ENCODE peak calls at places on chromosomes 13 and 19, in eight cellular contexts. One of them, this sample, is unnamed.

GRCh38 chr19:5251096-5252065 is 89.2 kb downstream of the PTPRS start:
- DNase-seq in Calu3: no peak
- DNase-seq in tibial nerve: no peak
- DNase-seq in choroid plexus epithelial cell: no peak
- DNase-seq in AG04450: no peak
- DNase-seq in adrenal gland: no peak
- DNase-seq in ovary: no peak
- DNase-seq in brain microvascular endothelial cell: no peak
- DNase-seq in this sample: no peak

GRCh38 chr19:48874309-48875135 is 2.3 kb downstream of the PPP1R15A start:
- DNase-seq in Calu3: no peak
- DNase-seq in tibial nerve: no peak
- DNase-seq in choroid plexus epithelial cell: peak
- DNase-seq in AG04450: no peak
- DNase-seq in adrenal gland: no peak
- DNase-seq in ovary: peak
- DNase-seq in brain microvascular endothelial cell: peak
- DNase-seq in this sample: no peak

GRCh38 chr19:17205237-17206140 is 9.7 kb upstream of the USE1 start:
- DNase-seq in Calu3: peak
- DNase-seq in tibial nerve: peak
- DNase-seq in choroid plexus epithelial cell: peak
- DNase-seq in AG04450: no peak
- DNase-seq in adrenal gland: peak
- DNase-seq in ovary: peak
- DNase-seq in brain microvascular endothelial cell: peak
- DNase-seq in this sample: peak

GRCh38 chr19:4695224-4695731 is 25.1 kb upstream of the MYDGF start:
- DNase-seq in Calu3: no peak
- DNase-seq in tibial nerve: no peak
- DNase-seq in choroid plexus epithelial cell: no peak
- DNase-seq in AG04450: no peak
- DNase-seq in adrenal gland: no peak
- DNase-seq in ovary: no peak
- DNase-seq in brain microvascular endothelial cell: no peak
- DNase-seq in this sample: no peak

GRCh38 chr19:6767357-6768235 is at the start of gene SH2D3A:
- DNase-seq in Calu3: peak
- DNase-seq in tibial nerve: no peak
- DNase-seq in choroid plexus epithelial cell: peak
- DNase-seq in AG04450: no peak
- DNase-seq in adrenal gland: peak
- DNase-seq in ovary: no peak
- DNase-seq in brain microvascular endothelial cell: peak
- DNase-seq in this sample: no peak

GRCh38 chr13:101763191-101763590 is 310.7 kb downstream of the ITGBL1 start:
- DNase-seq in Calu3: no peak
- DNase-seq in tibial nerve: no peak
- DNase-seq in choroid plexus epithelial cell: peak
- DNase-seq in AG04450: no peak
- DNase-seq in adrenal gland: no peak
- DNase-seq in ovary: no peak
- DNase-seq in brain microvascular endothelial cell: no peak
- DNase-seq in this sample: no peak

GRCh38 chr19:48856921-48857320 is 11.5 kb downstream of the PLEKHA4 start:
- DNase-seq in Calu3: no peak
- DNase-seq in tibial nerve: no peak
- DNase-seq in choroid plexus epithelial cell: no peak
- DNase-seq in AG04450: no peak
- DNase-seq in adrenal gland: no peak
- DNase-seq in ovary: no peak
- DNase-seq in brain microvascular endothelial cell: no peak
- DNase-seq in this sample: no peak

GRCh38 chr13:68551701-68552522 is 1321.8 kb upstream of the PCDH9 start:
- DNase-seq in Calu3: no peak
- DNase-seq in tibial nerve: no peak
- DNase-seq in choroid plexus epithelial cell: no peak
- DNase-seq in AG04450: no peak
- DNase-seq in adrenal gland: no peak
- DNase-seq in ovary: no peak
- DNase-seq in brain microvascular endothelial cell: no peak
- DNase-seq in this sample: no peak

GRCh38 chr19:54152878-54153524 is 6.5 kb downstream of the LENG1 start:
- DNase-seq in Calu3: no peak
- DNase-seq in tibial nerve: no peak
- DNase-seq in choroid plexus epithelial cell: peak
- DNase-seq in AG04450: no peak
- DNase-seq in adrenal gland: no peak
- DNase-seq in ovary: no peak
- DNase-seq in brain microvascular endothelial cell: no peak
- DNase-seq in this sample: no peak

GRCh38 chr13:19759669-19760068 is 23.1 kb downstream of the PSPC1 start:
- DNase-seq in Calu3: no peak
- DNase-seq in tibial nerve: no peak
- DNase-seq in choroid plexus epithelial cell: peak
- DNase-seq in AG04450: no peak
- DNase-seq in adrenal gland: no peak
- DNase-seq in ovary: no peak
- DNase-seq in brain microvascular endothelial cell: peak
- DNase-seq in this sample: no peak

DNA sequence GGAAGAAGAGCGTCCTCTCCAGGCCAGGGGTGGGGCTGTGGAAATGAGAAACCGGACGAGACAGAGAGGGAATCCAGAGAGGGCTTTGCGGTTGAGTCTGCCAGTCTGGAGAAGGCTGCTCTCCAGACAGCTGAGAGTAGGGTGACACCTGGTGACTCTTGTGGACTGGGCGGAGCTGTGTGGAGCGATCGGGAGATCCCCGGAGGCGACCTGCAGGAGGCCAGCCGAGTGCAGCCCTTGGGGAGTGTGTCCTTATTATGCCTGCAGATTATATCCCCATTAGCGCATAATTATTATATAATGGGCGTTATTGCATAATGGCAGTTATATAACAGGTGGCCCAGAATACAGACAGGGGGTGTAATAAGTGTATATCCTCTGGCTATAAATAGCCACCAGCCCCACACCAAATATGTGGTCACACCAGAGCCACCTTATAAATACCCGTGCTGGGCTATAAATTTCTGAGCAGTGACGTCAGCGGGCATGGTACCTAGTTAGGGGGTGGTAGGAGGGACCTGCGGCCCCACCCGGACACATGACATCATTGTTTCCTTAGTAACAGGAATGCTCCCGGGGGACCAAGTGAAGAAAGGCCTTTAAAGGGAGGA is 41.2 kb downstream of the NFIX start:
- DNase-seq in Calu3: peak
- DNase-seq in tibial nerve: no peak
- DNase-seq in choroid plexus epithelial cell: peak
- DNase-seq in AG04450: no peak
- DNase-seq in adrenal gland: no peak
- DNase-seq in ovary: no peak
- DNase-seq in brain microvascular endothelial cell: peak
- DNase-seq in this sample: no peak
- TF ChIP-seq CTCF in Calu3: no peak
- TF ChIP-seq CTCF in tibial nerve: no peak
- TF ChIP-seq CTCF in choroid plexus epithelial cell: no peak
- TF ChIP-seq CTCF in AG04450: no peak
- TF ChIP-seq CTCF in adrenal gland: no peak
- TF ChIP-seq CTCF in ovary: no peak
- TF ChIP-seq CTCF in brain microvascular endothelial cell: peak
- TF ChIP-seq CTCF in this sample: peak

GRCh38 chr13:86569974-86570373 is 770.8 kb upstream of the SLITRK6 start:
- DNase-seq in Calu3: no peak
- DNase-seq in tibial nerve: no peak
- DNase-seq in choroid plexus epithelial cell: no peak
- DNase-seq in AG04450: no peak
- DNase-seq in adrenal gland: no peak
- DNase-seq in ovary: no peak
- DNase-seq in brain microvascular endothelial cell: no peak
- DNase-seq in this sample: no peak

GRCh38 chr13:86562876-86563275 is 763.7 kb upstream of the SLITRK6 start:
- DNase-seq in Calu3: no peak
- DNase-seq in tibial nerve: no peak
- DNase-seq in choroid plexus epithelial cell: no peak
- DNase-seq in AG04450: no peak
- DNase-seq in adrenal gland: no peak
- DNase-seq in ovary: no peak
- DNase-seq in brain microvascular endothelial cell: no peak
- DNase-seq in this sample: no peak

GRCh38 chr13:86563308-86563707 is 764.1 kb upstream of the SLITRK6 start:
- DNase-seq in Calu3: no peak
- DNase-seq in tibial nerve: no peak
- DNase-seq in choroid plexus epithelial cell: peak
- DNase-seq in AG04450: no peak
- DNase-seq in adrenal gland: no peak
- DNase-seq in ovary: no peak
- DNase-seq in brain microvascular endothelial cell: no peak
- DNase-seq in this sample: no peak

GRCh38 chr13:86569119-86569518 is 769.9 kb upstream of the SLITRK6 start:
- DNase-seq in Calu3: no peak
- DNase-seq in tibial nerve: no peak
- DNase-seq in choroid plexus epithelial cell: peak
- DNase-seq in AG04450: no peak
- DNase-seq in adrenal gland: no peak
- DNase-seq in ovary: no peak
- DNase-seq in brain microvascular endothelial cell: no peak
- DNase-seq in this sample: no peak

DNA sequence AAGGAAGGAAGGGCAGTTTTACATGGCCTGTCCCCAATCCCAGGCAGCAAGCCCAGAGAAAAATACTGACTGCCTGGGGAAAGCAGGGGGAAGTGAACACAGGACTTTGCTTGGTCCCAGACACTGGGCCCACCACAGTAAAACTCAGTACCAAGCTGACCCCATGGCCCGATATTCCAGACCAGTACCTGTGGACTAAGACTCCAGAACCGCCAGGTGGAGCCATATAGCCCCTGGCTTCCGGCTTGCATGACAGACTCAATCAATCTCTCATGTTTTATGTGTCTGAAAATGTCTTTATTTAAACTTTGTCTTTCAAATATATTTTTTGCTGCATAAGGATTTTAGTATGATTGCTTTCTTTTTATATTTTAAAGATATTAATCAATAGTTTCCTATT is 767.9 kb upstream of the SLITRK6 start:
- DNase-seq in Calu3: no peak
- DNase-seq in tibial nerve: no peak
- DNase-seq in choroid plexus epithelial cell: no peak
- DNase-seq in AG04450: no peak
- DNase-seq in adrenal gland: no peak
- DNase-seq in ovary: no peak
- DNase-seq in brain microvascular endothelial cell: no peak
- DNase-seq in this sample: no peak
- TF ChIP-seq CTCF in Calu3: no peak
- TF ChIP-seq CTCF in tibial nerve: no peak
- TF ChIP-seq CTCF in choroid plexus epithelial cell: peak
- TF ChIP-seq CTCF in AG04450: no peak
- TF ChIP-seq CTCF in adrenal gland: no peak
- TF ChIP-seq CTCF in ovary: no peak
- TF ChIP-seq CTCF in brain microvascular endothelial cell: peak
- TF ChIP-seq CTCF in this sample: peak

DNA sequence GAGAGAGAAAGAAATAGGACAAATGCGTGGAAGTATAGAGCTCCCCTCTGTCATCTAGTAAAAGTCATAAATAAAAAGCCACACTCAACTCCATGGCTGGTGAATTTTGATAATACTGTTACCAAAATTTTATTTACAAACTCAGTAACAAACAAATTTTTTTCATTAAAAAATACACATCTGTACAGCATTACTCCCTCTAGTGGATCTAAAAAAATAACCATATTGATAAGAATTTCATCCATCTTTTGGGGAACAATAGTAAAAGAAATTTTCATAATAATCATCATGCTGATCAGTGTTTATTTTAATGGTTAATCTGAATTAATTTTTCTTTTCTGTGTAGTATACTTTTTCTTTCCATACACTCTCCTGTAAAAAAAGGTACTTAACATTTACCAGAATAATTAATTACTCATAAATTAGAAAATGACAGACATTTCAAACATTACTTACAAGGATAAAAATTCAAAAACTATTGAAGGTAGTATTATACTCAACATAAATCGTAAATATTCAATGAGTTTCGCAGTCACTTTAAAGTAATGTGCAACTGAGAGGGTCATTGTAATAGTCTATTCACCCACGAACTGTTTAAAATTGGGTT is 173.5 kb upstream of the LSM14A start:
- DNase-seq in Calu3: no peak
- DNase-seq in tibial nerve: no peak
- DNase-seq in choroid plexus epithelial cell: peak
- DNase-seq in AG04450: no peak
- DNase-seq in adrenal gland: no peak
- DNase-seq in ovary: no peak
- DNase-seq in brain microvascular endothelial cell: no peak
- DNase-seq in this sample: no peak
- TF ChIP-seq CTCF in Calu3: peak
- TF ChIP-seq CTCF in tibial nerve: peak
- TF ChIP-seq CTCF in choroid plexus epithelial cell: peak
- TF ChIP-seq CTCF in AG04450: peak
- TF ChIP-seq CTCF in adrenal gland: peak
- TF ChIP-seq CTCF in ovary: no peak
- TF ChIP-seq CTCF in brain microvascular endothelial cell: peak
- TF ChIP-seq CTCF in this sample: peak

GRCh38 chr19:50357178-50358100 is 8.0 kb downstream of the NAPSA start:
- DNase-seq in Calu3: peak
- DNase-seq in tibial nerve: peak
- DNase-seq in choroid plexus epithelial cell: peak
- DNase-seq in AG04450: no peak
- DNase-seq in adrenal gland: peak
- DNase-seq in ovary: peak
- DNase-seq in brain microvascular endothelial cell: peak
- DNase-seq in this sample: no peak
- TF ChIP-seq CTCF in Calu3: peak
- TF ChIP-seq CTCF in tibial nerve: peak
- TF ChIP-seq CTCF in choroid plexus epithelial cell: peak
- TF ChIP-seq CTCF in AG04450: peak
- TF ChIP-seq CTCF in adrenal gland: peak
- TF ChIP-seq CTCF in ovary: peak
- TF ChIP-seq CTCF in brain microvascular endothelial cell: peak
- TF ChIP-seq CTCF in this sample: peak

GRCh38 chr13:30792257-30793000 is 57.1 kb downstream of the ALOX5AP start:
- DNase-seq in Calu3: peak
- DNase-seq in tibial nerve: peak
- DNase-seq in choroid plexus epithelial cell: peak
- DNase-seq in AG04450: peak
- DNase-seq in adrenal gland: peak
- DNase-seq in ovary: peak
- DNase-seq in brain microvascular endothelial cell: peak
- DNase-seq in this sample: no peak
- TF ChIP-seq CTCF in Calu3: no peak
- TF ChIP-seq CTCF in tibial nerve: peak
- TF ChIP-seq CTCF in choroid plexus epithelial cell: peak
- TF ChIP-seq CTCF in AG04450: peak
- TF ChIP-seq CTCF in adrenal gland: peak
- TF ChIP-seq CTCF in ovary: peak
- TF ChIP-seq CTCF in brain microvascular endothelial cell: peak
- TF ChIP-seq CTCF in this sample: no peak